ENCODE peak calls at places on chromosomes 13 and 19, in four cellular contexts. W, B, X and P are unnamed samples.

GRCh38 chr13:45683701-45684100 is 18.4 kb upstream of the CBY2 start:
- DNase-seq in W (no peak), B (no peak), X (no peak), P (no peak)

GRCh38 chr13:106383791-106384190 is 151.7 kb downstream of the EFNB2 start:
- DNase-seq in X (no peak), W (no peak), B (no peak), P (no peak)

GRCh38 chr13:110819203-110820014 is 95.5 kb downstream of the ANKRD10 start:
- DNase-seq in B (peak; percentile 54), W (peak; percentile 93), X (peak; percentile 39), P (peak; percentile 81)

GRCh38 chr13:99332456-99332855 is 25.3 kb upstream of the GPR183 start:
- DNase-seq in B (peak; percentile 47), W (peak; percentile 40), X (no peak), P (no peak)

GRCh38 chr13:107347641-107348369 is 779.9 kb upstream of the ARGLU1 start:
- DNase-seq in B (no peak), W (no peak), X (no peak), P (no peak)

GRCh38 chr13:76937416-76937815 is 10.9 kb upstream of the ACOD1 start:
- DNase-seq in W (no peak), X (no peak), B (no peak), P (no peak)

GRCh38 chr13:44111701-44112100 is 232.0 kb downstream of the LACC1 start:
- DNase-seq in B (no peak), X (no peak), W (no peak), P (no peak)

GRCh38 chr19:31261019-31261595 is 88.1 kb downstream of the TSHZ3 start:
- DNase-seq in W (no peak), B (no peak), X (no peak), P (no peak)

GRCh38 chr19:7007859-7008258 is 13.4 kb downstream of the MBD3L2B start:
- DNase-seq in B (no peak), X (no peak), W (no peak), P (no peak)

GRCh38 chr19:38793186-38793585 is 4.2 kb downstream of the LGALS7B start:
- DNase-seq in X (no peak), W (no peak), B (no peak), P (no peak)

GRCh38 chr19:8158411-8159074 is 9.2 kb upstream of the FBN3 start:
- DNase-seq in X (peak; percentile 57), W (no peak), B (peak; percentile 87), P (peak; percentile 82)

GRCh38 chr13:113835461-113836274 is 28.2 kb downstream of the GAS6 start:
- DNase-seq in B (no peak), X (no peak), W (no peak), P (no peak)

GRCh38 chr13:113837554-113838355 is 26.1 kb downstream of the GAS6 start:
- DNase-seq in B (peak; percentile 55), X (no peak), W (no peak), P (peak; percentile 44)

GRCh38 chr13:113838711-113839201 is 25.1 kb downstream of the GAS6 start:
- DNase-seq in W (no peak), B (no peak), X (no peak), P (no peak)

GRCh38 chr13:113834496-113835200 is 29.2 kb downstream of the GAS6 start:
- DNase-seq in W (no peak), X (no peak), B (no peak), P (no peak)

DNA sequence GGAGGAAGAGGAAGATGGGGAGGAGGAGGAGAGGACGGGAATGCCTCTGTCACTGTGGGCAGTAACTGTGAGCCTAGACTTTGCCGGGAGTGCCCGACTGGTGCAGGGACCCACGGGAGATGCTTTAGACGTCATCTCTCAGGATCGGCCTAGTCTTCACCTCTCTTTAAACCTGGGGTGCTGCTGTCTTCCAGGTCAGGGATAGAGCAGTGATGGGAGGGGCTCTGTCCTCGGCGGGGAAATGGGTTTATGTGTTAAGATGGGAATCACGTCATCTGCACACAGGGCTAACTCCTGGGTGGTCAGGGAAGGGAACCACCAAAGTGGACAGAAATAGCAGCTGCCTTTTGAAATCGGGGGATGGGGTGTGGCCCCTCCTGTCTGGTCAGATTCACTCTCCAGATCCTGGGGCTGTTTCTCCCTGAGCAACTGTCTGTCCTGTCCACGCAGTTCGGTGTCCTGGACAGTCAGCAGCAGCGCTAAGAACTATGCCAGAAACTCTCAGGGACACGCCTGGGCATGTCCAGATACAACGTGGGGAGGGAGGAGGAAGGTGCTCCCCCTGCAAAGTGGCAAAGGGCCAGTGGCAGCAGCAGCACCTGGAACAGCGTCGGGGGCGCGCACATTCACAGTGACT is 26.8 kb downstream of the GAS6 start:
- DNase-seq in B (no peak), X (no peak), W (no peak), P (no peak)
- TF ChIP-seq SUZ12 in B (no peak), X (no peak), W (no peak), P (no peak)

GRCh38 chr13:49746111-49746510 is 46.4 kb downstream of the KPNA3 start:
- DNase-seq in X (no peak), W (no peak), B (peak; percentile 85), P (no peak)
- H3K36me3 ChIP-seq in X (peaks cover 8% of the 10 kb centered on the region), W (no peaks in the 10 kb centered on the region), B (no peaks in the 10 kb centered on the region), P (no peaks in the 10 kb centered on the region)

GRCh38 chr19:10453852-10454251 is 33.5 kb downstream of the PDE4A start:
- DNase-seq in B (no peak), W (no peak), X (no peak), P (no peak)

GRCh38 chr19:10452726-10453620 is 32.6 kb downstream of the PDE4A start:
- DNase-seq in W (no peak), X (no peak), B (no peak), P (no peak)

GRCh38 chr19:10450191-10450852 is 30.0 kb downstream of the PDE4A start:
- DNase-seq in X (no peak), B (no peak), W (no peak), P (no peak)

GRCh38 chr19:10449037-10449436 is 28.7 kb downstream of the PDE4A start:
- DNase-seq in X (no peak), W (no peak), B (no peak), P (no peak)

GRCh38 chr19:10450853-10451609 is 30.7 kb downstream of the PDE4A start:
- DNase-seq in B (no peak), W (peak; percentile 81), X (no peak), P (peak; percentile 36)
- TF ChIP-seq SUZ12 in B (no peak), W (no peak), X (no peak), P (no peak)

GRCh38 chr13:93003531-93003930 is 223.1 kb upstream of the GPC6 start:
- DNase-seq in B (no peak), X (no peak), W (no peak), P (no peak)

GRCh38 chr13:93007928-93008327 is 218.7 kb upstream of the GPC6 start:
- DNase-seq in B (no peak), X (no peak), W (no peak), P (no peak)

GRCh38 chr13:93002071-93002470 is 224.5 kb upstream of the GPC6 start:
- DNase-seq in X (no peak), W (no peak), B (no peak), P (no peak)

GRCh38 chr13:93004919-93005318 is 221.7 kb upstream of the GPC6 start:
- DNase-seq in W (no peak), B (peak; percentile 25), X (no peak), P (peak; percentile 22)
- H3K36me3 ChIP-seq in W (no peaks in the 10 kb centered on the region), B (no peaks in the 10 kb centered on the region), X (no peaks in the 10 kb centered on the region), P (no peaks in the 10 kb centered on the region)

GRCh38 chr19:45785781-45786532 is 3.7 kb upstream of the DMPK start:
- DNase-seq in B (no peak), X (no peak), W (no peak), P (no peak)
- TF ChIP-seq SUZ12 in B (no peak), X (no peak), W (no peak), P (no peak)

GRCh38 chr19:54459282-54460229 is 4.0 kb downstream of the LENG9 start:
- DNase-seq in B (no peak), W (no peak), X (no peak), P (no peak)
- H3K36me3 ChIP-seq in B (peaks cover 35% of the 10 kb centered on the region), W (peaks cover 53% of the 10 kb centered on the region), X (peaks cover 14% of the 10 kb centered on the region), P (peaks cover 69% of the 10 kb centered on the region)

GRCh38 chr19:1107655-1108261 is 4.0 kb downstream of the GPX4 start:
- DNase-seq in B (no peak), X (no peak), W (no peak), P (no peak)

GRCh38 chr19:1105217-1105872 is 1.6 kb downstream of the GPX4 start:
- DNase-seq in X (no peak), W (no peak), B (no peak), P (no peak)

GRCh38 chr19:1108291-1109031 is 4.7 kb downstream of the GPX4 start:
- DNase-seq in X (no peak), B (no peak), W (no peak), P (no peak)

GRCh38 chr19:1105873-1106840 is 2.4 kb downstream of the GPX4 start:
- DNase-seq in X (no peak), W (no peak), B (no peak), P (no peak)

DNA sequence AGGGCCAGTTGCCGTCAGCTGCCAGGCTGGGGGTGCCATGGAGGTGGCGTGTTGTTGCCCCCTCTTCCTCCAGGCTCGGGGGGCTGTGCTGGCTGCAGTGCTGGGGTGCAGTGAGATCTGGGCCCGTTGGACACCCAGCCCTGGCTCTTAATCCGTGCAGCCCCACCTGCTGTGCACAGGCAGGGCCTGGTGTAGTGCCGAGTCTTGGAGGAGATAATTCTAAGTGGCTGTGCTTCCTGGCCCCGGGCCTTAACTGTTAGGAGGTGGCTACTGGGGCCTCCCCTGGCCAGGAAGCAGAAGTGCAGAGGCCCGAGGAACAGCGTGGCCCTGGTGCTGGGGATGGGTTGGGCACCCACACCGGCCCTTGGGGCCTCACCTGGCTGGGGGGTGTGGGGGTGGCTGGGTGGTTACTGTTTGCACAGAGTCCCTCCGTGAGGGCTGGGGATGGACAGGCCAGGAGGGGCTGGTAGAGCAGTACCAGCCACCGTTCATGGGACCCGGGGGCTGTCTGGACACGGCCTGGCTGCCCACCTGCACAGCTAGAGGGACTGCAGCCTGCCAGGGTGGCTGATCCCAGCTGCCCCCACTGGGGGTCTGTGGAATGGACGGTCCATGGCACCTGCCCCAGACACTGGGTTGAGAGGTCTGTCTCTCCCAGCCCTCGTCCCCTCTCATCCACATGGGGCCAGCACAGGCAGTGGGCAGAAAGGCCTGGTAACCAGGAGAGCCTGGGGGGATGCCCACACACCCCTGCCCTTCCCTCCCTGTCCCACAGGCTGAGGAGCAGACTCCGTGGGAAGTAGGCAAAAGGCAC is 3.3 kb downstream of the GPX4 start:
- DNase-seq in B (peak; percentile 20), X (no peak), W (no peak), P (no peak)
- TF ChIP-seq SUZ12 in B (no peak), X (no peak), W (no peak), P (no peak)

DNA sequence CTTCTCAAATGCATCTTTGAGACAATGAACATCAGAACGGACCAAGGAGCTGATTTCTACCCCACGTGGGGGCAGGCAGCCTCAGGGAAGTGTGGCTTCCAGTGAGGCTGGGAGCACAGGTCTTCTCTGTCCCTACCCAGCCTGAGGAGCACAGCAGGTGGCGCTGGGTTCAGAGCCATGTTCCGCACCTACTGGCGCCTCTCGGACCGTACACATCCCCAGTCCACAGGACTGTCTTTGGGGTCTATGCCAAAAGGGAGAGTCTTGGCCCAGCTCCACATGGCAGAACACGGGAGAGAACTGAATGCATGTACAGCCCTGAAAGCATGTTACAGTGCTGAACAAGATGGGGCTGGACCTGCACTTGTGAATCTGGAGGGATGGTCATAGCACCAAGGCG is 22.6 kb downstream of the SUGP1 start:
- DNase-seq in B (no peak), X (no peak), W (no peak), P (no peak)
- H3K36me3 ChIP-seq in B (peaks cover 15% of the 10 kb centered on the region), X (peaks cover 14% of the 10 kb centered on the region), W (peaks cover 23% of the 10 kb centered on the region), P (peaks cover 91% of the 10 kb centered on the region)